ENCODE peak calls at places on chromosomes 2 and 18, in five cellular contexts. J, D, O, T and E are unnamed samples.

GRCh38 chr18:54787098-54787497 is 41.2 kb upstream of the RAB27B start:
- DNase-seq in J (no peak), T (no peak), D (no peak), O (no peak), E (no peak)

GRCh38 chr2:161123531-161124030 is 36.6 kb upstream of the TANK start:
- DNase-seq in O (no peak), T (peak), J (no peak), D (no peak), E (no peak)

GRCh38 chr2:959453-959852 is 8.8 kb downstream of the SNTG2 start:
- DNase-seq in O (no peak), D (no peak), T (no peak), J (no peak), E (no peak)

GRCh38 chr2:55768991-55769390 is 75.3 kb upstream of the PNPT1 start:
- DNase-seq in O (no peak), J (no peak), D (no peak), T (no peak), E (no peak)

GRCh38 chr2:224155896-224156295 is 116.8 kb upstream of the SERPINE2 start:
- DNase-seq in O (no peak), T (no peak), J (no peak), D (no peak), E (no peak)

GRCh38 chr18:3649135-3649558 is 199.2 kb downstream of the TGIF1 start:
- DNase-seq in O (no peak), J (no peak), T (no peak), D (no peak), E (no peak)

GRCh38 chr2:128607981-128608506 is 289.4 kb upstream of the HS6ST1 start:
- DNase-seq in J (no peak), T (no peak), D (no peak), O (no peak), E (no peak)

GRCh38 chr2:61714210-61714609 is 139.7 kb downstream of the FAM161A start:
- DNase-seq in O (peak), T (no peak), D (no peak), J (peak), E (no peak)

GRCh38 chr18:77223221-77223639 is 26.4 kb upstream of the GALR1 start:
- DNase-seq in O (no peak), J (no peak), T (no peak), D (no peak), E (no peak)
- H3K27ac ChIP-seq in O (no peak), J (no peak), T (no peak), D (no peak), E (no peak)

GRCh38 chr2:6970976-6971480 is 53.8 kb downstream of the RNF144A start:
- DNase-seq in J (no peak), O (no peak), D (no peak), T (no peak), E (no peak)
- H3K27ac ChIP-seq in J (no peak), O (no peak), D (no peak), T (no peak), E (peak)

GRCh38 chr2:27372937-27373336 is 2.5 kb downstream of the SNX17 start:
- DNase-seq in D (no peak), T (no peak), O (no peak), J (no peak), E (no peak)
- H3K27ac ChIP-seq in D (no peak), T (no peak), O (no peak), J (no peak), E (no peak)

DNA sequence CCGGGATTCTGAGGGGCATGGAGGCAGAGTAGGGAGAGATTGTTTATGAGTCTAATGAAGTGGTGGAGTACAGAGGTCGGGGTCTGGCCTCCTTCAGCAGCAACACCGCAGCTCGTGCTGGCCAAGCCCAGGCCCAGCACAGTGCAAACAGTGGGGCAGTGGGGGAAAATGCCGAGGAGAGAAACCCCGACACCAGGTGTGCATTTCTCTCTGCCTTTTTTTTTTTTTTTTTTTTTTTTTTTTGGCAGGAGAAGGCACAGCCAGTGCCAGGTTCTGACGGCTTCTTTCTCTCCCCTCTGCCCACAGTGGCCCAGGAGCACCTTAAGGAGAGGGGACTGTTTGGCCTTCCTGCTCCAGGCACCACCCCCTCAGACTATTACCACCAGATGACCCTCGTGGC is 219.3 kb downstream of the GLI2 start:
- DNase-seq in D (no peak), O (no peak), T (no peak), J (peak), E (no peak)
- H3K27ac ChIP-seq in D (no peak), O (no peak), T (no peak), J (no peak), E (no peak)

GRCh38 chr2:142586693-142587432 is 290.6 kb upstream of the KYNU start:
- DNase-seq in J (no peak), T (no peak), D (no peak), O (no peak), E (no peak)
- H3K27ac ChIP-seq in J (no peak), T (no peak), D (no peak), O (no peak), E (no peak)

GRCh38 chr2:101740555-101740964 is 43.1 kb downstream of the MAP4K4 start:
- DNase-seq in J (no peak), D (no peak), T (no peak), O (no peak), E (no peak)

GRCh38 chr2:101744832-101745231 is 47.3 kb downstream of the MAP4K4 start:
- DNase-seq in O (no peak), D (no peak), T (no peak), J (no peak), E (no peak)

GRCh38 chr2:101745711-101746694 is 48.5 kb downstream of the MAP4K4 start:
- DNase-seq in J (no peak), O (no peak), T (no peak), D (no peak), E (no peak)

GRCh38 chr2:101741775-101742520 is 44.4 kb downstream of the MAP4K4 start:
- DNase-seq in O (no peak), D (no peak), J (no peak), T (no peak), E (no peak)

GRCh38 chr2:101743288-101743687 is 45.8 kb downstream of the MAP4K4 start:
- DNase-seq in O (no peak), J (no peak), T (no peak), D (no peak), E (no peak)
- H3K27ac ChIP-seq in O (peak), J (no peak), T (no peak), D (no peak), E (peak)

GRCh38 chr18:45527891-45528290 is 87.4 kb upstream of the SLC14A2 start:
- DNase-seq in O (no peak), J (no peak), T (no peak), D (no peak), E (no peak)
- H3K27ac ChIP-seq in O (no peak), J (no peak), T (no peak), D (no peak), E (no peak)